ENCODE peak calls at places on chromosomes 2 and 18, in four cellular contexts. A is K562, L is H1, W is GM12878. E is an unnamed sample.
A peak's percentile ranks its signal among the peaks of the same experiment; 100 is the strongest.

GRCh38 chr2:219406861-219407230 is 11.3 kb upstream of the DES start:
- DNase-seq in W (no peak), L (no peak), A (no peak), E (no peak)

GRCh38 chr2:227674485-227674884 is 7.9 kb downstream of the SCYGR5 start:
- DNase-seq in A (no peak), W (no peak), L (no peak), E (no peak)

GRCh38 chr2:207311316-207312005 is 145.7 kb upstream of the KLF7 start:
- DNase-seq in W (no peak), L (no peak), A (peak; percentile 14), E (peak; percentile 37)

GRCh38 chr2:127811922-127812321 is 951 bp upstream of the WDR33 start:
- DNase-seq in A (no peak), L (no peak), W (no peak), E (peak; percentile 41)

GRCh38 chr2:172098650-172099471 is 3.8 kb downstream of the DLX2 start:
- DNase-seq in L (no peak), W (no peak), A (peak; percentile 95), E (peak; percentile 69)

GRCh38 chr2:175679728-175680127 is 322.3 kb downstream of the LNPK start:
- DNase-seq in A (no peak), L (no peak), W (no peak), E (no peak)

GRCh38 chr2:168964251-168964807 is 63.2 kb downstream of the G6PC2 start:
- DNase-seq in A (no peak), W (no peak), L (no peak), E (no peak)

GRCh38 chr2:20397811-20398447 is 47.3 kb upstream of the PUM2 start:
- DNase-seq in L (no peak), W (no peak), A (no peak), E (no peak)

GRCh38 chr2:182077451-182078142 is 91.9 kb downstream of the PPP1R1C start:
- DNase-seq in W (no peak), L (no peak), A (no peak), E (peak; percentile 28)

GRCh38 chr18:59917422-59917821 is 17.6 kb downstream of the PMAIP1 start:
- DNase-seq in W (no peak), L (no peak), A (no peak), E (no peak)

GRCh38 chr2:239397856-239398470 is 2.9 kb downstream of the HDAC4 start:
- DNase-seq in A (no peak), L (no peak), W (no peak), E (no peak)

GRCh38 chr2:177164131-177164530 is 48.5 kb upstream of the HNRNPA3 start:
- DNase-seq in L (no peak), A (no peak), W (no peak), E (no peak)

GRCh38 chr18:68275616-68276015 is 439.3 kb downstream of the TMX3 start:
- DNase-seq in A (no peak), L (no peak), W (no peak), E (no peak)

GRCh38 chr2:95315801-95316411 is 18.8 kb downstream of the KCNIP3 start:
- DNase-seq in L (no peak), W (no peak), A (no peak), E (no peak)

GRCh38 chr18:3345885-3346284 is 84.0 kb downstream of the MYL12B start:
- DNase-seq in L (no peak), W (no peak), A (no peak), E (no peak)

GRCh38 chr2:239302808-239303557 is 97.8 kb downstream of the HDAC4 start:
- DNase-seq in A (no peak), L (no peak), W (no peak), E (no peak)

GRCh38 chr2:150767924-150768801 is 280.7 kb upstream of the RND3 start:
- DNase-seq in L (no peak), W (no peak), A (no peak), E (no peak)

GRCh38 chr2:217717541-217717940 is 285.3 kb downstream of the TNS1 start:
- DNase-seq in A (no peak), L (no peak), W (no peak), E (no peak)

GRCh38 chr18:36411745-36412168 is 114.2 kb downstream of the FHOD3 start:
- DNase-seq in W (no peak), L (no peak), A (peak; percentile 49), E (peak; percentile 41)

GRCh38 chr18:6885992-6886823 is 156.7 kb downstream of the ARHGAP28 start:
- DNase-seq in W (no peak), A (peak; percentile 57), L (no peak), E (peak; percentile 65)

GRCh38 chr18:2536493-2536892 is 34.8 kb downstream of the METTL4 start:
- DNase-seq in A (no peak), W (no peak), L (no peak), E (no peak)

GRCh38 chr2:14944562-14945346 is 312.2 kb downstream of the LRATD1 start:
- DNase-seq in W (no peak), A (no peak), L (peak; percentile 39), E (peak; percentile 20)

GRCh38 chr2:127630409-127631183 is 15.4 kb upstream of the GPR17 start:
- DNase-seq in W (no peak), A (no peak), L (no peak), E (no peak)

GRCh38 chr2:9757430-9758287 is 85.6 kb upstream of the TAF1B start:
- DNase-seq in W (no peak), L (no peak), A (no peak), E (no peak)

GRCh38 chr2:206443735-206444527 is 599 bp downstream of the ADAM23 start:
- DNase-seq in W (no peak), A (no peak), L (no peak), E (peak; percentile 85)

GRCh38 chr18:37671119-37671518 is 105.5 kb upstream of the CELF4 start:
- DNase-seq in L (no peak), W (no peak), A (no peak), E (no peak)

GRCh38 chr2:240412211-240412830 is 23.1 kb upstream of the GPC1 start:
- DNase-seq in W (no peak), L (no peak), A (no peak), E (no peak)

GRCh38 chr2:58925676-58926081 is 684.6 kb upstream of the FANCL start:
- DNase-seq in A (no peak), L (no peak), W (no peak), E (no peak)

GRCh38 chr2:207255565-207255964 is 89.8 kb upstream of the KLF7 start:
- DNase-seq in L (no peak), W (no peak), A (no peak), E (no peak)

GRCh38 chr2:226410212-226410611 is 389.4 kb downstream of the IRS1 start:
- DNase-seq in L (no peak), W (no peak), A (no peak), E (no peak)

GRCh38 chr2:70523996-70524965 is 29.3 kb downstream of the TGFA start:
- DNase-seq in L (peak; percentile 21), W (no peak), A (no peak), E (no peak)

GRCh38 chr2:21035974-21036707 is 7.7 kb downstream of the APOB start:
- DNase-seq in W (no peak), L (no peak), A (no peak), E (no peak)

GRCh38 chr2:106540886-106541285 is 53.7 kb downstream of the CD8B2 start:
- DNase-seq in L (no peak), W (no peak), A (no peak), E (no peak)

GRCh38 chr18:4284528-4284927 is 170.6 kb downstream of the DLGAP1 start:
- DNase-seq in W (no peak), L (no peak), A (no peak), E (no peak)

GRCh38 chr2:63494100-63494499 is 94.2 kb downstream of the WDPCP start:
- DNase-seq in W (no peak), L (no peak), A (no peak), E (no peak)

GRCh38 chr18:74598350-74599001 is 806 bp downstream of the ZNF407 start:
- DNase-seq in A (peak; percentile 46), L (no peak), W (no peak), E (peak; percentile 85)

GRCh38 chr2:237955640-237956401 is 11.0 kb upstream of the UBE2F start:
- DNase-seq in L (no peak), A (no peak), W (no peak), E (peak; percentile 71)

DNA sequence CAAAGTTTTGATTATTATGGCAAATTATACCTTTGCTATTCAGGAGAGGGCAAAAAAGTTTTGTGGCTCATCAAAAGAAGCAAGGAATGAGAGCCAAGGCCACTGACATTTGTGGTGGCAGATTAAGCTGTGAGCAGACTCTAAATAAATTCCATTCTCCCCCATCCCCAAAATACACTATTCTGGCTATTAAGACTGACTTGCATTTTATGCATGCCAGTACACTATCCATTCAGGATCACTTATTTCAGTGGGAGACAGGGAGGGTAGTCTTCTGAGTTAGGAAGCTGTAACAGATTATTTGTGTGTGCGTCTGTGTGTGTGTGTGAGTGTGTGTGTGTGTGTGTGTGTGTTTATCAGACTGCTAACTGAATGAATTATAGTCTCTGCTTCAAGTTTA is 174.0 kb downstream of the ERBB4 start:
- DNase-seq in A (no peak), W (no peak), L (no peak), E (no peak)
- H3K27ac ChIP-seq in A (no peak overlapping the region), W (no peak overlapping the region), L (no peak overlapping the region), E (no peak overlapping the region)

GRCh38 chr2:48209214-48209885 is 303.1 kb upstream of the FBXO11 start:
- DNase-seq in W (no peak), L (no peak), A (no peak), E (no peak)
- TF ChIP-seq NRF1 in W (no peak), L (no peak), A (no peak), E (no peak)

GRCh38 chr2:201074996-201075395 is 3.2 kb downstream of the NDUFB3 start:
- DNase-seq in L (no peak), W (no peak), A (no peak), E (no peak)
- H3K27ac ChIP-seq in L (no peak overlapping the region), W (no peak overlapping the region), A (no peak overlapping the region), E (no peak overlapping the region)

GRCh38 chr2:178811045-178811444 is 3.8 kb upstream of the TTN start:
- DNase-seq in A (no peak), L (no peak), W (no peak), E (no peak)

GRCh38 chr2:178806543-178806942 is 680 bp downstream of the TTN start:
- DNase-seq in A (no peak), W (no peak), L (no peak), E (no peak)

GRCh38 chr2:178810422-178810821 is 3.2 kb upstream of the TTN start:
- DNase-seq in A (no peak), W (no peak), L (no peak), E (no peak)

GRCh38 chr2:178807227-178808008 is at the start of gene TTN:
- DNase-seq in W (no peak), L (no peak), A (no peak), E (no peak)

GRCh38 chr2:178811901-178812300 is 4.7 kb upstream of the TTN start:
- DNase-seq in A (no peak), L (no peak), W (no peak), E (no peak)
- TF ChIP-seq NRF1 in A (no peak), L (no peak), W (no peak), E (no peak)